ENCODE peak calls at places on chromosome 1, in five cellular contexts. One of them, this sample, is unnamed.

GRCh38 chr1:52588535-52588934 is 13.6 kb upstream of the GPX7 start:
- DNase-seq in fibroblast of mammary gland: no peak
- DNase-seq in bronchial epithelial cell: no peak
- DNase-seq in vagina: no peak
- DNase-seq in neural crest cell: no peak
- DNase-seq in this sample: no peak

GRCh38 chr1:116666090-116666489 is 1.4 kb downstream of the IGSF3 start:
- DNase-seq in neural crest cell: no peak
- DNase-seq in fibroblast of mammary gland: no peak
- DNase-seq in vagina: no peak
- DNase-seq in bronchial epithelial cell: no peak
- DNase-seq in this sample: no peak

GRCh38 chr1:213423585-213423984 is 372.5 kb downstream of the RPS6KC1 start:
- DNase-seq in neural crest cell: no peak
- DNase-seq in bronchial epithelial cell: no peak
- DNase-seq in vagina: no peak
- DNase-seq in fibroblast of mammary gland: no peak
- DNase-seq in this sample: no peak

GRCh38 chr1:24769656-24770651 is 24.7 kb downstream of the CLIC4 start:
- DNase-seq in fibroblast of mammary gland: peak
- DNase-seq in bronchial epithelial cell: peak
- DNase-seq in neural crest cell: no peak
- DNase-seq in vagina: no peak
- DNase-seq in this sample: no peak

GRCh38 chr1:19374402-19374801 is 62.3 kb downstream of the SLC66A1 start:
- DNase-seq in vagina: no peak
- DNase-seq in fibroblast of mammary gland: no peak
- DNase-seq in neural crest cell: peak
- DNase-seq in bronchial epithelial cell: no peak
- DNase-seq in this sample: peak

GRCh38 chr1:27203946-27204345 is 30.5 kb upstream of the WDTC1 start:
- DNase-seq in neural crest cell: no peak
- DNase-seq in vagina: no peak
- DNase-seq in bronchial epithelial cell: no peak
- DNase-seq in fibroblast of mammary gland: peak
- DNase-seq in this sample: no peak

GRCh38 chr1:194477908-194478307 is 1291.5 kb upstream of the B3GALT2 start:
- DNase-seq in fibroblast of mammary gland: no peak
- DNase-seq in vagina: no peak
- DNase-seq in neural crest cell: no peak
- DNase-seq in bronchial epithelial cell: no peak
- DNase-seq in this sample: no peak

GRCh38 chr1:84247425-84248220 is 53.9 kb upstream of the SAMD13 start:
- DNase-seq in vagina: no peak
- DNase-seq in neural crest cell: no peak
- DNase-seq in bronchial epithelial cell: peak
- DNase-seq in fibroblast of mammary gland: peak
- DNase-seq in this sample: no peak

GRCh38 chr1:238143038-238143437 is 252.3 kb upstream of the ZP4 start:
- DNase-seq in fibroblast of mammary gland: no peak
- DNase-seq in bronchial epithelial cell: peak
- DNase-seq in vagina: no peak
- DNase-seq in neural crest cell: no peak
- DNase-seq in this sample: no peak

GRCh38 chr1:154863702-154864174 is 6.3 kb downstream of the KCNN3 start:
- DNase-seq in fibroblast of mammary gland: no peak
- DNase-seq in neural crest cell: peak
- DNase-seq in bronchial epithelial cell: peak
- DNase-seq in vagina: no peak
- DNase-seq in this sample: no peak

GRCh38 chr1:179288977-179289376 is 4.6 kb upstream of the SOAT1 start:
- DNase-seq in neural crest cell: no peak
- DNase-seq in fibroblast of mammary gland: no peak
- DNase-seq in bronchial epithelial cell: no peak
- DNase-seq in vagina: no peak
- DNase-seq in this sample: no peak

GRCh38 chr1:179296356-179296755 is 2.8 kb downstream of the SOAT1 start:
- DNase-seq in neural crest cell: no peak
- DNase-seq in bronchial epithelial cell: no peak
- DNase-seq in fibroblast of mammary gland: no peak
- DNase-seq in vagina: no peak
- DNase-seq in this sample: no peak

GRCh38 chr1:179295356-179295755 is 1.8 kb downstream of the SOAT1 start:
- DNase-seq in bronchial epithelial cell: no peak
- DNase-seq in vagina: no peak
- DNase-seq in fibroblast of mammary gland: no peak
- DNase-seq in neural crest cell: no peak
- DNase-seq in this sample: no peak

GRCh38 chr1:179296831-179297377 is 3.3 kb downstream of the SOAT1 start:
- DNase-seq in vagina: no peak
- DNase-seq in fibroblast of mammary gland: no peak
- DNase-seq in neural crest cell: no peak
- DNase-seq in bronchial epithelial cell: no peak
- DNase-seq in this sample: no peak

DNA sequence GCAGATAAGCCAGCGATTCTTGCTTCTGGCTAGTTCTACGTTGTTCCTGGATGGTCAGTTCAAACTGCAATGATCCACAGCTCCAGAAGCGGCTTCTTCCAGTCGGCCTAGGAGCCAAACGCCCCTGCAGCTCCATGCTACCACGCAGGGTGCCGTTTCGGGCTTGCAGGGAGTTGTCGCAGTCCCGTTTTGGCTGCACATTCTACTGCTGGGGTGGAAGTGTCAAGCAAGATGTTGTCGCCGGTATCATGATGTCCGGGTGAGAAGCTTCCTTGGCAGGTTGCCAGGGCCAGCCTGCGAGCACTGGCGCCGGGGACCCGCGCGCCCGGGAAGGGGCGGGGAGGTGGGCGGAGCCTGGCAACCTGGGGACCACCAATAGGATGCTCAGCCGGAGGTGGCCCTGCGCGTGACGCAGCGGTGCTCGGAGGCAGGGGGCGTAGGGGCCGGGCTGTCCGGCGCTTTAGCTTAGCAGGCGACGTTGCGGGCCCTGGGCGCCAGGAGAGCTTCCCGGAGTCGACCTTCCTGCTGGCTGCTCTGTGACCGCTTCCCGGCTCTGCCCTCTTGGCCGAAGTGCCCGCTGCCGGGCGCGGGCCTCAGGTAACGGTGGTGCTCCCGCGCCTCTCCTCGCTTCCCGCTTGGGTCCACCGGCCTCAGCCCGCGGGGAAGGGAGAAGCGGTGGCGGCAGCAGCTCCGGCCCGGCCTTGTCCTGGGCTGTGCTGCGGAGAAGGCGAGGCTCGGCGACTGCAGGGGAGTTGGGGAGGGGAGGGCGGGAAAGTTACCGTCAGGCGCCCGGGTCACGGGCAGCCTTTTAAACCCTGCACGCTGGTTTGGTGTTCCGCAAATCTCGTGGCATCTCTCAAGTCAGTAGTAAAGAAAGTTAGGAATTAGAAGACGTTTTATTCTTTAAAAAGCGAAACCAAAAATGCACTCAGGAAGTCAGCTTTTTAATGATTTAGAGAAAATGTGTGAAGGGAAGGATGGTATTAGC is at the start of gene SOAT1:
- DNase-seq in fibroblast of mammary gland: peak
- DNase-seq in vagina: no peak
- DNase-seq in neural crest cell: peak
- DNase-seq in bronchial epithelial cell: peak
- DNase-seq in this sample: peak
- TF ChIP-seq CTCF in fibroblast of mammary gland: no peak
- TF ChIP-seq CTCF in vagina: no peak
- TF ChIP-seq CTCF in neural crest cell: peak
- TF ChIP-seq CTCF in bronchial epithelial cell: peak
- TF ChIP-seq CTCF in this sample: peak

GRCh38 chr1:205986291-205986690 is 16.9 kb downstream of the RAB7B start:
- DNase-seq in fibroblast of mammary gland: no peak
- DNase-seq in bronchial epithelial cell: no peak
- DNase-seq in neural crest cell: no peak
- DNase-seq in vagina: no peak
- DNase-seq in this sample: no peak
- TF ChIP-seq CTCF in fibroblast of mammary gland: no peak
- TF ChIP-seq CTCF in bronchial epithelial cell: no peak
- TF ChIP-seq CTCF in neural crest cell: no peak
- TF ChIP-seq CTCF in vagina: no peak
- TF ChIP-seq CTCF in this sample: no peak

GRCh38 chr1:151720974-151721787 is at the start of gene RIIAD1:
- DNase-seq in neural crest cell: no peak
- DNase-seq in fibroblast of mammary gland: peak
- DNase-seq in vagina: no peak
- DNase-seq in bronchial epithelial cell: no peak
- DNase-seq in this sample: no peak
- TF ChIP-seq CTCF in neural crest cell: no peak
- TF ChIP-seq CTCF in fibroblast of mammary gland: no peak
- TF ChIP-seq CTCF in vagina: no peak
- TF ChIP-seq CTCF in bronchial epithelial cell: no peak
- TF ChIP-seq CTCF in this sample: no peak

DNA sequence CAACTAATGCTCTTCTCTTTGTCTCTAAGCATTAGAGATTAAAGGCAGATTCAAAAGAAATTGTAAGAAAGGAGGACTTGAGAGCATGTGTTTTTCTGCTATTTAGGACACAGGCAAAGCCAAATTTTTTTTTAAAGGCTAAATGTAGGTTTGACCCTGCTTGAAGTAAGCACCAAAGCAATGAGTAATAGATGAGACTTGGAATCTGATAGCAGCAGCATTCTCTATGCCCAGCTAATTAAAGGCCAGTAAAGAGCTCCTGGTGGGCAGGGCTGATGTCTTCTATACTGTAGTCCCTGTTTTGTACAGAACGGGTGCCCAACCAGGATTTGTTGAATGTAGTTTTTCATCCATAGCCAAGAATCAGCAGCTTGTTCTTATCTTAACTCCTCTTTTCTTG is 179.6 kb downstream of the LMO4 start:
- DNase-seq in vagina: no peak
- DNase-seq in neural crest cell: no peak
- DNase-seq in bronchial epithelial cell: peak
- DNase-seq in fibroblast of mammary gland: peak
- DNase-seq in this sample: no peak
- TF ChIP-seq CTCF in vagina: no peak
- TF ChIP-seq CTCF in neural crest cell: no peak
- TF ChIP-seq CTCF in bronchial epithelial cell: no peak
- TF ChIP-seq CTCF in fibroblast of mammary gland: no peak
- TF ChIP-seq CTCF in this sample: no peak

DNA sequence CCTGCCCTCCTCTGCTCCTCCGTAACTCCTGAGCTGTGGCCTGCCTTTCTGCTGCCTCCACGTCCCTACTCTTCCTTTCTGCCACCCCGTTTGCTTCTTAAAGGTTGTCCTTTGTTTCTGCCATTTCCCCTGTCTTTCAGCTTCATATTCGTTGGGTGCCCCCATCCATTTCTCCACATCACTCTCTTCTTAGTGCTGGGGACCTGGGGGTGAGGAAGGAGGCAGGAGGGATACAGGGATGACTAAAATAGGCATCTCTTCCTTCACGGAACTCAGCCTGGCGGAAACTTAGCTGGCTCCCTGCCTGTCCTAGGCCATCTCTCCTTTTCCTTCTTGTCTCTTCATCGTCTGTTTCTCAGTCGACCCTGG is 67.0 kb upstream of the CD1D start:
- DNase-seq in vagina: no peak
- DNase-seq in fibroblast of mammary gland: no peak
- DNase-seq in neural crest cell: no peak
- DNase-seq in bronchial epithelial cell: no peak
- DNase-seq in this sample: no peak
- TF ChIP-seq CTCF in vagina: no peak
- TF ChIP-seq CTCF in fibroblast of mammary gland: peak
- TF ChIP-seq CTCF in neural crest cell: no peak
- TF ChIP-seq CTCF in bronchial epithelial cell: no peak
- TF ChIP-seq CTCF in this sample: no peak

GRCh38 chr1:117828206-117828605 is 101.2 kb downstream of the GDAP2 start:
- DNase-seq in neural crest cell: no peak
- DNase-seq in bronchial epithelial cell: no peak
- DNase-seq in fibroblast of mammary gland: peak
- DNase-seq in vagina: no peak
- DNase-seq in this sample: no peak
- TF ChIP-seq CTCF in neural crest cell: no peak
- TF ChIP-seq CTCF in bronchial epithelial cell: no peak
- TF ChIP-seq CTCF in fibroblast of mammary gland: no peak
- TF ChIP-seq CTCF in vagina: no peak
- TF ChIP-seq CTCF in this sample: no peak

GRCh38 chr1:28761189-28761588 is 24.4 kb downstream of the YTHDF2 start:
- DNase-seq in neural crest cell: no peak
- DNase-seq in vagina: no peak
- DNase-seq in bronchial epithelial cell: no peak
- DNase-seq in fibroblast of mammary gland: no peak
- DNase-seq in this sample: no peak

GRCh38 chr1:28755701-28756100 is 19.0 kb downstream of the YTHDF2 start:
- DNase-seq in neural crest cell: no peak
- DNase-seq in fibroblast of mammary gland: no peak
- DNase-seq in bronchial epithelial cell: no peak
- DNase-seq in vagina: no peak
- DNase-seq in this sample: no peak

GRCh38 chr1:28759257-28759656 is 22.5 kb downstream of the YTHDF2 start:
- DNase-seq in fibroblast of mammary gland: no peak
- DNase-seq in neural crest cell: no peak
- DNase-seq in vagina: no peak
- DNase-seq in bronchial epithelial cell: no peak
- DNase-seq in this sample: no peak

GRCh38 chr1:28758420-28758819 is 21.7 kb downstream of the YTHDF2 start:
- DNase-seq in fibroblast of mammary gland: no peak
- DNase-seq in vagina: no peak
- DNase-seq in bronchial epithelial cell: no peak
- DNase-seq in neural crest cell: no peak
- DNase-seq in this sample: no peak

GRCh38 chr1:28756846-28757245 is 20.1 kb downstream of the YTHDF2 start:
- DNase-seq in neural crest cell: no peak
- DNase-seq in bronchial epithelial cell: peak
- DNase-seq in fibroblast of mammary gland: no peak
- DNase-seq in vagina: no peak
- DNase-seq in this sample: no peak
- TF ChIP-seq CTCF in neural crest cell: no peak
- TF ChIP-seq CTCF in bronchial epithelial cell: peak
- TF ChIP-seq CTCF in fibroblast of mammary gland: peak
- TF ChIP-seq CTCF in vagina: no peak
- TF ChIP-seq CTCF in this sample: peak

GRCh38 chr1:201375169-201375568 is 2.3 kb downstream of the TNNT2 start:
- DNase-seq in vagina: no peak
- DNase-seq in fibroblast of mammary gland: no peak
- DNase-seq in bronchial epithelial cell: no peak
- DNase-seq in neural crest cell: no peak
- DNase-seq in this sample: no peak
- TF ChIP-seq CTCF in vagina: no peak
- TF ChIP-seq CTCF in fibroblast of mammary gland: peak
- TF ChIP-seq CTCF in bronchial epithelial cell: peak
- TF ChIP-seq CTCF in neural crest cell: no peak
- TF ChIP-seq CTCF in this sample: no peak

DNA sequence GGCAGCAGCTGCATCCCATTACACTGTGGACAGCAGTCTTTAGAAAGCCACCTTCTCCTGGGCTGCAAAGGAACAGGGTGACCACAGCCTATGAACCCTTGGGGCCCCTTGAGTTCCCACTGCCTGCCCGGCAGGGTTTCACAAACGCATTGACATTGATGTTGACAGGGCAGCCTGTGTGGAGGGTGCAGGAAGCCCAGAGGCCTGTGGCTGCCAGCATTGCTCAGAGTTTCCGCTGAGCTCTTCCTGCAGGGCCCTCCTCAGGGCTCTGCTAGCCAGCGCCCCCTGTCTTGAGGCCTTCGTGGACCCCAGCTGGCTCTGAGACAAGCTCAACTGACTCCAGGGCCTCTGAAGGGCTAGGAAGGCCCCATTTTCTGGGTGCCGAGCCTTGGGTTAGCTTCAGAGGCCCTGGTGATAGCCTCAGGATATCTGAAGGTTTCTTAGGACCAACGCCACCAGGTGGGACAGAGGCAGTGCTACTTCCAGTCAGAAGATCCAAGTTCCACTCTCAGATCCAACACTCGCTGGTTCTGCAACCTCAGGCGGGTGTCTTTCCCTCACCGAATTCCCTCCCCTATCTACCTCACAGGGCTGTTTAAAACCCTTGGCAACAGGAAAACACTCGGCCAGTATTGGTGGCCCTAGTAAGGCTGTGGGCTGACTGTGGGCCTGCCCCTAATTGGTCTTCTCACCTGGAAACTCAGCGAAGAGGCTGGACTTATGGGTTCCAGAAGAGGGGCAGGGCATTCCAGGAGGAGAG is 27.2 kb upstream of the EPS8L3 start:
- DNase-seq in fibroblast of mammary gland: peak
- DNase-seq in neural crest cell: no peak
- DNase-seq in bronchial epithelial cell: no peak
- DNase-seq in vagina: no peak
- DNase-seq in this sample: no peak
- TF ChIP-seq CTCF in fibroblast of mammary gland: no peak
- TF ChIP-seq CTCF in neural crest cell: peak
- TF ChIP-seq CTCF in bronchial epithelial cell: no peak
- TF ChIP-seq CTCF in vagina: no peak
- TF ChIP-seq CTCF in this sample: peak